ENCODE peak calls at places on chromosomes 3 and 15, in seven cellular contexts. B, Y, J, Q, U, F and K are unnamed samples.

GRCh38 chr3:100577382-100578008 is 31.9 kb upstream of the ADGRG7 start:
- DNase-seq in F (no peak), Q (no peak), Y (no peak), U (no peak), B (no peak), J (no peak), K (no peak)

GRCh38 chr3:150237490-150237889 is 170.6 kb upstream of the TSC22D2 start:
- DNase-seq in Y (no peak), J (no peak), Q (peak; percentile 61), F (no peak), B (no peak), U (no peak), K (no peak)

GRCh38 chr15:67991706-67992105 is 62.4 kb upstream of the PIAS1 start:
- DNase-seq in Q (no peak), U (no peak), Y (no peak), F (no peak), J (no peak), B (no peak), K (no peak)

GRCh38 chr3:146503459-146504202 is 34.3 kb upstream of the PLSCR2 start:
- DNase-seq in Q (no peak), Y (no peak), U (no peak), J (no peak), F (no peak), B (no peak), K (peak; percentile 45)

GRCh38 chr3:159732172-159733111 is 256.2 kb upstream of the IL12A start:
- DNase-seq in U (no peak), Q (no peak), F (no peak), B (no peak), J (no peak), Y (no peak), K (no peak)

GRCh38 chr15:43939070-43939469 is 112.3 kb downstream of the WDR76 start:
- DNase-seq in U (peak; percentile 5), F (no peak), J (no peak), B (peak; percentile 17), Y (no peak), Q (no peak), K (no peak)

GRCh38 chr3:61530355-61530754 is 31.0 kb upstream of the PTPRG start:
- DNase-seq in B (no peak), Q (no peak), U (peak; percentile 20), Y (peak; percentile 22), F (no peak), J (no peak), K (peak; percentile 0)

GRCh38 chr15:93619597-93619996 is 530.6 kb upstream of the RGMA start:
- DNase-seq in Q (no peak), U (no peak), J (no peak), B (no peak), Y (no peak), F (no peak), K (no peak)

GRCh38 chr15:70932397-70932796 is 39.8 kb downstream of the LRRC49 start:
- DNase-seq in Y (no peak), J (no peak), B (no peak), U (no peak), Q (no peak), F (no peak), K (no peak)

GRCh38 chr3:174060431-174060830 is 662.9 kb downstream of the NLGN1 start:
- DNase-seq in F (no peak), B (no peak), J (no peak), Y (no peak), U (no peak), Q (no peak), K (no peak)

GRCh38 chr15:69893863-69894262 is 203.9 kb downstream of the TLE3 start:
- DNase-seq in U (peak; percentile 21), F (no peak), B (no peak), J (no peak), Q (peak; percentile 54), Y (no peak), K (no peak)

GRCh38 chr3:73471986-73472385 is 152.8 kb downstream of the PDZRN3 start:
- DNase-seq in U (no peak), B (no peak), Y (no peak), J (no peak), F (no peak), Q (no peak), K (no peak)

GRCh38 chr3:160661660-160662059 is 15.3 kb upstream of the ARL14 start:
- DNase-seq in B (no peak), Y (no peak), J (no peak), U (peak; percentile 53), Q (no peak), F (peak; percentile 71), K (no peak)

GRCh38 chr3:49724586-49724985 is 835 bp upstream of the GMPPB start:
- DNase-seq in F (no peak), U (no peak), Y (no peak), Q (peak; percentile 46), B (no peak), J (peak; percentile 43), K (no peak)

GRCh38 chr3:17894434-17895060 is 152.1 kb upstream of the TBC1D5 start:
- DNase-seq in B (no peak), Y (no peak), Q (no peak), F (peak; percentile 2), U (no peak), J (peak; percentile 11), K (peak; percentile 33)

GRCh38 chr3:138914870-138915502 is 32.0 kb downstream of the FOXL2 start:
- DNase-seq in F (no peak), B (peak; percentile 67), J (no peak), U (peak; percentile 42), Q (no peak), Y (no peak), K (no peak)

GRCh38 chr15:32717290-32718081 is at the start of gene GREM1:
- DNase-seq in B (no peak), Y (no peak), Q (no peak), U (no peak), J (no peak), F (no peak), K (no peak)

GRCh38 chr15:101025116-101025885 is 106.1 kb downstream of the LRRK1 start:
- DNase-seq in J (no peak), Q (no peak), B (no peak), U (no peak), F (no peak), Y (no peak), K (no peak)

GRCh38 chr15:81334768-81335447 is 11.0 kb upstream of the STARD5 start:
- DNase-seq in U (no peak), F (no peak), Y (no peak), B (no peak), J (no peak), Q (no peak), K (peak; percentile 23)

GRCh38 chr3:124887177-124887995 is at the start of gene ITGB5:
- DNase-seq in Y (no peak), U (peak; percentile 2), B (peak; percentile 80), Q (peak; percentile 84), F (no peak), J (no peak), K (no peak)

GRCh38 chr15:100131321-100132224 is 210.2 kb downstream of the ADAMTS17 start:
- DNase-seq in F (no peak), B (peak; percentile 78), Y (no peak), U (no peak), J (peak; percentile 3), Q (no peak), K (no peak)

GRCh38 chr15:38512901-38513300 is 51.7 kb downstream of the RASGRP1 start:
- DNase-seq in U (peak; percentile 3), J (no peak), F (no peak), B (no peak), Y (no peak), Q (no peak), K (no peak)

GRCh38 chr3:18813300-18813699 is 335.0 kb upstream of the KCNH8 start:
- DNase-seq in B (no peak), U (no peak), Q (no peak), J (no peak), Y (no peak), F (no peak), K (no peak)

GRCh38 chr3:59127071-59127470 is 77.2 kb upstream of the CFAP20DC start:
- DNase-seq in Y (no peak), Q (no peak), J (no peak), F (no peak), B (no peak), U (no peak), K (no peak)

GRCh38 chr15:26967719-26968269 is 3.2 kb upstream of the GABRG3 start:
- DNase-seq in F (no peak), U (peak; percentile 4), Q (no peak), J (no peak), Y (no peak), B (no peak), K (no peak)

GRCh38 chr3:155242342-155242741 is 51.1 kb downstream of the STRIT1 start:
- DNase-seq in F (no peak), B (no peak), U (no peak), Y (no peak), Q (no peak), J (no peak), K (no peak)

GRCh38 chr15:52738311-52738710 is 51.8 kb downstream of the ONECUT1 start:
- DNase-seq in U (no peak), F (no peak), J (no peak), Y (no peak), B (no peak), Q (no peak), K (no peak)